ENCODE peak calls at places on chromosomes 4 and X, in nine cellular contexts. N is head of caudate nucleus, I is EH, S is fibroblast of mammary gland, O is NCI-H226, Y is uterus, Q is LNCaP clone FGC, K is WTC11, F is T-cell. V is an unnamed sample.

GRCh38 chr4:55312491-55313101 is 33.4 kb upstream of the SRD5A3 start:
- DNase-seq in F (no peak), Q (no peak), S (peak), Y (peak), K (peak), O (no peak), N (peak), I (peak), V (peak)

GRCh38 chr4:105714071-105714521 is 5.5 kb downstream of the GSTCD start:
- DNase-seq in O (peak), Y (no peak), S (peak), F (no peak), Q (no peak), I (peak), K (no peak), N (no peak), V (no peak)

GRCh38 chrX:40094041-40094899 is 3.5 kb downstream of the BCOR start:
- DNase-seq in I (peak), N (no peak), O (peak), K (peak), Q (no peak), S (no peak), Y (peak), F (no peak), V (peak)

GRCh38 chrX:99461223-99461622 is 948.9 kb downstream of the PCDH19 start:
- DNase-seq in N (no peak), I (no peak), S (no peak), Y (no peak), K (no peak), O (no peak), F (no peak), Q (no peak), V (no peak)

GRCh38 chr4:4480685-4481393 is 61.0 kb downstream of the STX18 start:
- DNase-seq in F (no peak), Q (no peak), Y (no peak), K (no peak), N (peak), S (peak), O (no peak), I (peak), V (no peak)

GRCh38 chr4:67291639-67292038 is 253.7 kb downstream of the CENPC start:
- DNase-seq in K (no peak), I (no peak), F (no peak), O (peak), N (no peak), Q (no peak), Y (no peak), S (no peak), V (no peak)

GRCh38 chrX:9895225-9895912 is 71.8 kb upstream of the CLDN34 start:
- DNase-seq in N (no peak), Q (no peak), F (no peak), Y (no peak), S (no peak), I (no peak), O (no peak), K (no peak), V (no peak)

GRCh38 chr4:48337726-48338125 is 3.6 kb upstream of the SLAIN2 start:
- DNase-seq in F (no peak), N (no peak), Q (peak), K (no peak), S (no peak), I (no peak), O (no peak), Y (no peak), V (no peak)

GRCh38 chrX:45712067-45712466 is 511.4 kb upstream of the DIPK2B start:
- DNase-seq in K (no peak), S (peak), Y (no peak), O (peak), N (no peak), F (no peak), Q (no peak), I (peak), V (peak)

GRCh38 chr4:8725071-8725841 is 132.7 kb downstream of the CPZ start:
- DNase-seq in K (no peak), O (no peak), Y (peak), Q (no peak), F (no peak), S (no peak), N (peak), I (no peak), V (no peak)

GRCh38 chr4:87130985-87131753 is 89.2 kb downstream of the KLHL8 start:
- DNase-seq in S (no peak), O (no peak), Q (no peak), I (no peak), K (no peak), N (no peak), F (no peak), Y (no peak), V (no peak)